ENCODE peak calls at places on chromosome 11, in five cellular contexts. T is stomach, V is suprapubic skin, L is breast epithelium, I is mammary epithelial cell. C is an unnamed sample. For H3K27me3, the result is how much of the 10 kb centered on the place peaks cover.

GRCh38 chr11:93537767-93538261 is 5.4 kb downstream of the SMCO4 start:
- DNase-seq in L (no peak), T (peak), I (peak), V (no peak), C (no peak)

GRCh38 chr11:82814379-82814778 is 80.7 kb upstream of the FAM181B start:
- DNase-seq in I (no peak), T (no peak), L (no peak), V (no peak), C (no peak)

GRCh38 chr11:86292912-86293606 is 9.0 kb upstream of the HIKESHI start:
- DNase-seq in V (no peak), I (no peak), T (no peak), L (no peak), C (no peak)

GRCh38 chr11:74780277-74780870 is 31.7 kb downstream of the RNF169 start:
- DNase-seq in L (no peak), I (no peak), T (no peak), V (no peak), C (no peak)

GRCh38 chr11:65180877-65181568 is 705 bp upstream of the CAPN1 start:
- DNase-seq in V (peak), T (peak), L (peak), I (peak), C (peak)

GRCh38 chr11:68142028-68142412 is 20.8 kb upstream of the CHKA start:
- DNase-seq in I (no peak), V (no peak), L (peak), T (peak), C (no peak)

GRCh38 chr11:117189191-117189940 is 9.8 kb upstream of the TAGLN start:
- DNase-seq in T (peak), V (peak), L (peak), I (no peak), C (no peak)

GRCh38 chr11:58927393-58928081 is 11.8 kb upstream of the GLYATL1 start:
- DNase-seq in T (peak), V (no peak), I (no peak), L (no peak), C (no peak)

GRCh38 chr11:10454902-10455631 is at the start of gene AMPD3:
- DNase-seq in L (no peak), V (no peak), I (peak), T (no peak), C (no peak)

GRCh38 chr11:1756791-1757771 is 6.6 kb downstream of the CTSD start:
- DNase-seq in L (no peak), V (no peak), I (no peak), T (no peak), C (no peak)

GRCh38 chr11:44936951-44937543 is 13.6 kb downstream of the TP53I11 start:
- DNase-seq in V (no peak), T (no peak), L (no peak), I (no peak), C (no peak)

GRCh38 chr11:118708296-118708695 is 28.8 kb upstream of the TREH start:
- DNase-seq in I (no peak), V (no peak), L (no peak), T (no peak), C (no peak)

GRCh38 chr11:2807801-2808241 is 77.8 kb downstream of the CDKN1C start:
- DNase-seq in I (no peak), L (peak), V (peak), T (peak), C (no peak)

GRCh38 chr11:117145393-117145761 is 1.3 kb downstream of the PAFAH1B2 start:
- DNase-seq in I (peak), L (no peak), T (no peak), V (no peak), C (peak)

GRCh38 chr11:30143098-30143705 is 87.6 kb upstream of the FSHB start:
- DNase-seq in L (no peak), V (no peak), T (no peak), I (peak), C (no peak)

GRCh38 chr11:8775341-8776133 is 92.9 kb downstream of the RPL27A start:
- DNase-seq in I (no peak), L (no peak), V (no peak), T (peak), C (no peak)

GRCh38 chr11:4482445-4482844 is at the start of gene OR52K1:
- DNase-seq in T (no peak), L (no peak), V (no peak), I (no peak), C (no peak)

GRCh38 chr11:8090756-8091155 is 9.7 kb downstream of the TUB start:
- DNase-seq in T (no peak), L (peak), I (no peak), V (peak), C (no peak)

GRCh38 chr11:117883063-117883462 is 6.6 kb upstream of the FXYD6 start:
- DNase-seq in V (no peak), L (no peak), I (no peak), T (no peak), C (no peak)

GRCh38 chr11:60130496-60130895 is 42.0 kb downstream of the MS4A2 start:
- DNase-seq in T (no peak), I (peak), L (no peak), V (no peak), C (no peak)

GRCh38 chr11:61682093-61682732 is 2.0 kb downstream of the DAGLA start:
- DNase-seq in L (no peak), I (no peak), T (peak), V (no peak), C (no peak)

GRCh38 chr11:96905663-96906062 is 515.9 kb downstream of the JRKL start:
- DNase-seq in T (no peak), L (no peak), V (no peak), I (no peak), C (no peak)

GRCh38 chr11:67054851-67055523 is 1.7 kb upstream of the RHOD start:
- DNase-seq in T (peak), V (no peak), I (peak), L (peak), C (no peak)

GRCh38 chr11:17735823-17736772 is 1.5 kb downstream of the KCNC1 start:
- DNase-seq in I (no peak), V (no peak), L (peak), T (no peak), C (no peak)
- H3K27me3 ChIP-seq in I (under half), V (half or more), L (under half), T (under half), C (under half)

GRCh38 chr11:121352301-121352891 is 59.8 kb downstream of the SC5D start:
- DNase-seq in I (no peak), T (no peak), V (no peak), L (no peak), C (no peak)
- H3K27me3 ChIP-seq in I (under half), T (under half), V (under half), L (under half), C (under half)

DNA sequence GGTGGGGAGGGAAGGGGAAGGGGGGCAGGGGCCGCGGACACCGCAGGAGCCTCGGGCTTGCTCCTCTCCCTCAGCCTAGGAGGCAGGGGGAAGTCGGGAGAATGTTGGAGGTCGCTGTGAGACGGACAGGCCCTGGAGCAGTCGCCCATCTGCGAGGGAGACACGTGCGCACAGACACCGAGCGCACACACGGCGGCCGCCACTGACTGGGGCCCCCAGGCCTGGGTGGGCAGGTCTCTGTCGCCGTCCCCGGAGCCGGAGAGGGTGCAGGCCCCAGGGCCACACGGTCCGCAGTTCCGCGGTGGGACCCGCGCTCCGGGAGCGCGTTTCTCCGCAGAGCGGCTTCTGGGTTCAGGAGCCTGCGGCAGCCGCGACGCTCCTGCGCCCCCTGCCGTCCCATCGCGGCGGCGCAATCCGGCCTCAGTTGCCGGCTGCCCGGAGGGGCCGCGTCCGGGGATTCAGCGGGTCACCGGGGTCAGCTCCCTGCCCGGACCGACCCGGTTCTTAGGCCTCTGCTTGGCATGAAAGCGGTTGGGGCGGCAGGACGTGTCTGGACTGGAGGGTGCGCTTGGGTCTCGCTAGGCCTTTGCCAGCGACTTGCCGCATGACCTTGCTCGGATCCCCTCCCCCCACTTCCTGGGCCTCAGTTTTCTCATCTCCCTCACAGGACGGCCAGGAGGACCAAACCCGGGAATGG is 31.3 kb downstream of the PDE2A start:
- DNase-seq in V (no peak), T (peak), I (no peak), L (no peak), C (peak)
- H3K27me3 ChIP-seq in V (under half), T (under half), I (under half), L (under half), C (under half)

DNA sequence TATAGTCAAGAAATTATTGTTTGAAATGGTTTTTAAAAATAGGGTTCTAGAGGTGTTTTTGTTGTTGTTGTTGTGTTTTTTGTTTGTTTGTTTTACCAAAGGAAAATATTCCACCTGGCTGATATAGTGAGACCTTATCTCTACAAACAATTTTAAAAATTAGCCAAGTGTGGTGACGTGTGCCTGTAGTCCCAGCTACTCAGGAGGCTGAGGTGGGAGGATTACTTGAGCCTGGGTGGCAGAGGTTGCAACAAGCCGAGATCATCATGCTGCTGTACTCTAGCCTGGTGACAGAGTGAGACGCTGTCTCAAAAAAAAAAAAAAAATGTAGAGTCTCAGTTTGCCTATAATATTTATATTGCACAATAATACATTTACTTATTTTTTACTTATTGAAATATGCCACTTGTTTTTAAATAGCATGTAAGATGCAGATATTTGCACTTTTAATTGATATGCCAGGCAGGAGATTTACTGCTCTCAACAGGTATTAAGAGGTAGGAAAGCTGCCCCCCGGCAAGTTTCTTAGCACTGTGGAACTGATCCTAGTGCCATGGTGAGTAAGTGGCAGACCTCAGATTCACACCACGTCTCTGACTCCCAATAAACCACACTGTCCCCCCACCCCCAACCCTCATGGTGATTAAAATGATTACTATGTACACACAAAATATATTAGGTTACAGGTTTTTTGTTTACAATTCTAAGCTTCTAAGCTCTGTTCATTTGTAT is 157.4 kb downstream of the TEAD1 start:
- DNase-seq in I (no peak), L (no peak), V (no peak), T (no peak), C (no peak)
- H3K27me3 ChIP-seq in I (under half), L (under half), V (under half), T (under half), C (under half)

GRCh38 chr11:70744396-70745185 is 346.3 kb downstream of the CTTN start:
- DNase-seq in T (no peak), V (no peak), L (no peak), I (no peak), C (no peak)
- H3K27me3 ChIP-seq in T (under half), V (under half), L (under half), I (under half), C (under half)

DNA sequence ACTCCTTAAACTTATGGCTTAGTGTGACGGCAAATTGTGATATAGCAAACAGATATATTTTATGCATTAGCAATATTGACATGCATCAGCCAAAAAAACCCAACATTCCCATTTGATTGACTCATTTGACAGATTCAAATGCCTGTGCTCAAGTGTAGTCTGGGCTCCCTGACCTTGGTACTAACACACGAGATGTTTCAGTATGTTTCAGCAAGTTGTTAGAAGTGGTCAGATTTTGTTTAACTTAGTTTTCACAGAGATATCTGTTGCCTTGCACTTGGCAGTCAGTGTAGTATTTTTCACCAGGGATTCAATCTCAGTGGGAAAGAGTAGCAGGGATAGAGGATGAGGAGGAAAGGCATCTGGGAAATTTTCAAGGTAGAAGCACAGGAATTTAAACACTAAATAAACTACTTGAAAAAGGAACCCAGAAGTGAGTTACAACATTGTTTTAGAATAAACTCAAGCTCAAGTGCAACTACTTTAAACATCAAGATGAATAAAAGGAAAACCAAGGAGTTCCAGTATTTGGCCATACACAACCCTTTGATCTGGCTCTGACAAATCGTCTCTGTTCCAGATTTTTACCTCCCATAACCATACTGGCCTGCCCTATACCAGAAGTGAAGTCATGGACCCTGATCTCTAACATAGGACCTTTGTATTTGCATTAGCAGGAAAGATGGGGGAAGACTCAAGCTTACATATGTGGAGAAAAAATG is 56.5 kb upstream of the BLID start:
- DNase-seq in I (no peak), T (no peak), L (no peak), V (no peak), C (no peak)
- H3K27me3 ChIP-seq in I (under half), T (under half), L (under half), V (under half), C (under half)

GRCh38 chr11:119809346-119809745 is 80.3 kb upstream of the NECTIN1 start:
- DNase-seq in L (no peak), I (no peak), T (no peak), V (no peak), C (no peak)
- H3K27me3 ChIP-seq in L (under half), I (under half), T (under half), V (under half), C (under half)

DNA sequence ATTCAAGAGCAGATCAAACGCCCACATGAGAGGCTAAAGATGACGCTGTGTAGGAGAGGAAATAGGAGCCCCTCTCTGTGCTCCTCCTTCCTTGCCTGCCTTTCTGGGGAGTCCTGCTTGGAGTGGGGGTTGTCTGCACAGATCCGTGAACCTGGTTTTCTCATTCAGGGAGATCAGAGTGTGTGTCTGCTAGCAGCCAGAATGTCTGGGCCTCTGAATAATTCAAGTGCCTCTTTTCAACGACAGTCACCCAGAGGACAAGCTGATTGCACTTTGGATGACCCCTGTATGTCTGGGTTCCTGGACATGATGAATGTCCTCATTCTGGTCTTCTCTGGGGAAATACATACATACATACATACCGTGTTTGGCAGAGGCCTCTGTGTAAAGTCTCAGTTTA is 592.5 kb upstream of the B3GAT1 start:
- DNase-seq in I (no peak), V (no peak), L (no peak), T (no peak), C (no peak)
- H3K27me3 ChIP-seq in I (under half), V (under half), L (under half), T (under half), C (under half)

GRCh38 chr11:125287467-125288232 is 123.1 kb downstream of the PKNOX2 start:
- DNase-seq in I (no peak), L (no peak), T (no peak), V (no peak), C (no peak)
- H3K27me3 ChIP-seq in I (under half), L (under half), T (under half), V (under half), C (under half)

C was measured in effector memory CD4-positive, alpha-beta T cell.